ENCODE peak calls at places on chromosomes 1 and 21, in six cellular contexts. One of them, this sample, is unnamed.

GRCh38 chr1:223403184-223403815 is 10.1 kb downstream of the CCDC185 start:
- DNase-seq in progenitor cell of endocrine pancreas: no peak
- DNase-seq in left ventricle myocardium inferior: no peak
- DNase-seq in activated T-helper 9 cell treated with anti-CD3 and anti-CD28 coated beads, Interleukin-2, amount 50 U/mL, for 16 hours: no peak
- DNase-seq in NK-92 treated with Interleukin-12 subunit alpha and Interleukin-12 subunit beta, amount 100 ng/mL, for 24 hours: no peak
- DNase-seq in glutamatergic neuron: no peak
- DNase-seq in this sample: no peak

GRCh38 chr1:83860506-83861221 is 138.3 kb downstream of the TTLL7 start:
- DNase-seq in progenitor cell of endocrine pancreas: peak; percentile 69
- DNase-seq in left ventricle myocardium inferior: peak; percentile 87
- DNase-seq in activated T-helper 9 cell treated with anti-CD3 and anti-CD28 coated beads, Interleukin-2, amount 50 U/mL, for 16 hours: peak; percentile 53
- DNase-seq in NK-92 treated with Interleukin-12 subunit alpha and Interleukin-12 subunit beta, amount 100 ng/mL, for 24 hours: no peak
- DNase-seq in glutamatergic neuron: peak; percentile 91
- DNase-seq in this sample: no peak

GRCh38 chr1:222618001-222618879 is at the start of gene MIA3:
- DNase-seq in progenitor cell of endocrine pancreas: peak; percentile 64
- DNase-seq in left ventricle myocardium inferior: peak; percentile 15
- DNase-seq in activated T-helper 9 cell treated with anti-CD3 and anti-CD28 coated beads, Interleukin-2, amount 50 U/mL, for 16 hours: peak; percentile 63
- DNase-seq in NK-92 treated with Interleukin-12 subunit alpha and Interleukin-12 subunit beta, amount 100 ng/mL, for 24 hours: peak; percentile 84
- DNase-seq in glutamatergic neuron: peak; percentile 36
- DNase-seq in this sample: no peak

GRCh38 chr1:121519042-121519755 is 334.4 kb downstream of the SRGAP2C start:
- DNase-seq in progenitor cell of endocrine pancreas: peak; percentile 49
- DNase-seq in left ventricle myocardium inferior: peak; percentile 41
- DNase-seq in activated T-helper 9 cell treated with anti-CD3 and anti-CD28 coated beads, Interleukin-2, amount 50 U/mL, for 16 hours: peak; percentile 79
- DNase-seq in NK-92 treated with Interleukin-12 subunit alpha and Interleukin-12 subunit beta, amount 100 ng/mL, for 24 hours: peak; percentile 86
- DNase-seq in glutamatergic neuron: peak; percentile 82
- DNase-seq in this sample: no peak

GRCh38 chr1:223035724-223036478 is 107.1 kb downstream of the TLR5 start:
- DNase-seq in progenitor cell of endocrine pancreas: no peak
- DNase-seq in left ventricle myocardium inferior: no peak
- DNase-seq in activated T-helper 9 cell treated with anti-CD3 and anti-CD28 coated beads, Interleukin-2, amount 50 U/mL, for 16 hours: no peak
- DNase-seq in NK-92 treated with Interleukin-12 subunit alpha and Interleukin-12 subunit beta, amount 100 ng/mL, for 24 hours: no peak
- DNase-seq in glutamatergic neuron: no peak
- DNase-seq in this sample: no peak

GRCh38 chr1:233959089-233959488 is 54.6 kb downstream of the SLC35F3 start:
- DNase-seq in progenitor cell of endocrine pancreas: no peak
- DNase-seq in left ventricle myocardium inferior: no peak
- DNase-seq in activated T-helper 9 cell treated with anti-CD3 and anti-CD28 coated beads, Interleukin-2, amount 50 U/mL, for 16 hours: no peak
- DNase-seq in NK-92 treated with Interleukin-12 subunit alpha and Interleukin-12 subunit beta, amount 100 ng/mL, for 24 hours: no peak
- DNase-seq in glutamatergic neuron: no peak
- DNase-seq in this sample: no peak

GRCh38 chr21:45594721-45595489 is 48.6 kb upstream of the PCBP3 start:
- DNase-seq in progenitor cell of endocrine pancreas: no peak
- DNase-seq in left ventricle myocardium inferior: no peak
- DNase-seq in activated T-helper 9 cell treated with anti-CD3 and anti-CD28 coated beads, Interleukin-2, amount 50 U/mL, for 16 hours: no peak
- DNase-seq in NK-92 treated with Interleukin-12 subunit alpha and Interleukin-12 subunit beta, amount 100 ng/mL, for 24 hours: no peak
- DNase-seq in glutamatergic neuron: no peak
- DNase-seq in this sample: no peak

GRCh38 chr1:219580019-219580676 is 32.8 kb downstream of the ZC3H11B start:
- DNase-seq in progenitor cell of endocrine pancreas: no peak
- DNase-seq in left ventricle myocardium inferior: no peak
- DNase-seq in activated T-helper 9 cell treated with anti-CD3 and anti-CD28 coated beads, Interleukin-2, amount 50 U/mL, for 16 hours: no peak
- DNase-seq in NK-92 treated with Interleukin-12 subunit alpha and Interleukin-12 subunit beta, amount 100 ng/mL, for 24 hours: no peak
- DNase-seq in glutamatergic neuron: no peak
- DNase-seq in this sample: no peak

GRCh38 chr1:211925016-211925415 is 94.5 kb upstream of the LPGAT1 start:
- DNase-seq in progenitor cell of endocrine pancreas: no peak
- DNase-seq in left ventricle myocardium inferior: no peak
- DNase-seq in activated T-helper 9 cell treated with anti-CD3 and anti-CD28 coated beads, Interleukin-2, amount 50 U/mL, for 16 hours: no peak
- DNase-seq in NK-92 treated with Interleukin-12 subunit alpha and Interleukin-12 subunit beta, amount 100 ng/mL, for 24 hours: no peak
- DNase-seq in glutamatergic neuron: peak; percentile 31
- DNase-seq in this sample: no peak

GRCh38 chr1:113905435-113905861 is 322 bp downstream of the DCLRE1B start:
- DNase-seq in progenitor cell of endocrine pancreas: peak; percentile 14
- DNase-seq in left ventricle myocardium inferior: peak; percentile 22
- DNase-seq in activated T-helper 9 cell treated with anti-CD3 and anti-CD28 coated beads, Interleukin-2, amount 50 U/mL, for 16 hours: no peak
- DNase-seq in NK-92 treated with Interleukin-12 subunit alpha and Interleukin-12 subunit beta, amount 100 ng/mL, for 24 hours: peak; percentile 61
- DNase-seq in glutamatergic neuron: peak; percentile 22
- DNase-seq in this sample: no peak

GRCh38 chr1:155678027-155678426 is 10.5 kb downstream of the YY1AP1 start:
- DNase-seq in progenitor cell of endocrine pancreas: no peak
- DNase-seq in left ventricle myocardium inferior: no peak
- DNase-seq in activated T-helper 9 cell treated with anti-CD3 and anti-CD28 coated beads, Interleukin-2, amount 50 U/mL, for 16 hours: no peak
- DNase-seq in NK-92 treated with Interleukin-12 subunit alpha and Interleukin-12 subunit beta, amount 100 ng/mL, for 24 hours: no peak
- DNase-seq in glutamatergic neuron: no peak
- DNase-seq in this sample: no peak

GRCh38 chr1:14598007-14598497 is 433 bp upstream of the KAZN start:
- DNase-seq in progenitor cell of endocrine pancreas: peak; percentile 39
- DNase-seq in left ventricle myocardium inferior: no peak
- DNase-seq in activated T-helper 9 cell treated with anti-CD3 and anti-CD28 coated beads, Interleukin-2, amount 50 U/mL, for 16 hours: no peak
- DNase-seq in NK-92 treated with Interleukin-12 subunit alpha and Interleukin-12 subunit beta, amount 100 ng/mL, for 24 hours: no peak
- DNase-seq in glutamatergic neuron: peak; percentile 22
- DNase-seq in this sample: no peak

This sample was measured in AG09309.